ENCODE peak calls at places on chromosomes 4 and X, in seven cellular contexts. One of them, this sample, is unnamed.

GRCh38 chr4:1505511-1506451 is 99.5 kb upstream of the NKX1-1 start:
- DNase-seq in HEK293T: no peak
- DNase-seq in endothelial cell: no peak
- DNase-seq in iris pigment epithelial cell: no peak
- DNase-seq in ACHN: no peak
- DNase-seq in ELR: no peak
- DNase-seq in activated naive CD4-positive, alpha-beta T cell treated with Interleukin-2 at 50 U/mL for 16 hours: no peak
- DNase-seq in this sample: peak

GRCh38 chr4:183404016-183404415 is 40.4 kb upstream of the CDKN2AIP start:
- DNase-seq in HEK293T: no peak
- DNase-seq in endothelial cell: no peak
- DNase-seq in iris pigment epithelial cell: no peak
- DNase-seq in ACHN: no peak
- DNase-seq in ELR: no peak
- DNase-seq in activated naive CD4-positive, alpha-beta T cell treated with Interleukin-2 at 50 U/mL for 16 hours: no peak
- DNase-seq in this sample: no peak

GRCh38 chr4:5526070-5526831 is 182.1 kb downstream of the EVC2 start:
- DNase-seq in HEK293T: no peak
- DNase-seq in endothelial cell: no peak
- DNase-seq in iris pigment epithelial cell: no peak
- DNase-seq in ACHN: no peak
- DNase-seq in ELR: no peak
- DNase-seq in activated naive CD4-positive, alpha-beta T cell treated with Interleukin-2 at 50 U/mL for 16 hours: no peak
- DNase-seq in this sample: no peak

GRCh38 chrX:19462879-19463278 is 52.4 kb downstream of the MAP3K15 start:
- DNase-seq in HEK293T: no peak
- DNase-seq in endothelial cell: no peak
- DNase-seq in iris pigment epithelial cell: no peak
- DNase-seq in ACHN: no peak
- DNase-seq in ELR: no peak
- DNase-seq in activated naive CD4-positive, alpha-beta T cell treated with Interleukin-2 at 50 U/mL for 16 hours: no peak
- DNase-seq in this sample: no peak

GRCh38 chrX:50920132-50920531 is 9.6 kb downstream of the BMP15 start:
- DNase-seq in HEK293T: no peak
- DNase-seq in endothelial cell: peak
- DNase-seq in iris pigment epithelial cell: peak
- DNase-seq in ACHN: peak
- DNase-seq in ELR: no peak
- DNase-seq in activated naive CD4-positive, alpha-beta T cell treated with Interleukin-2 at 50 U/mL for 16 hours: no peak
- DNase-seq in this sample: no peak

GRCh38 chr4:128468485-128468989 is 180.9 kb upstream of the PGRMC2 start:
- DNase-seq in HEK293T: no peak
- DNase-seq in endothelial cell: no peak
- DNase-seq in iris pigment epithelial cell: peak
- DNase-seq in ACHN: peak
- DNase-seq in ELR: peak
- DNase-seq in activated naive CD4-positive, alpha-beta T cell treated with Interleukin-2 at 50 U/mL for 16 hours: no peak
- DNase-seq in this sample: no peak

GRCh38 chr4:153257151-153257620 is 52.9 kb downstream of the TRIM2 start:
- DNase-seq in HEK293T: peak
- DNase-seq in endothelial cell: peak
- DNase-seq in iris pigment epithelial cell: peak
- DNase-seq in ACHN: peak
- DNase-seq in ELR: peak
- DNase-seq in activated naive CD4-positive, alpha-beta T cell treated with Interleukin-2 at 50 U/mL for 16 hours: peak
- DNase-seq in this sample: peak

GRCh38 chr4:111323916-111324315 is 701.0 kb upstream of the PITX2 start:
- DNase-seq in HEK293T: no peak
- DNase-seq in endothelial cell: no peak
- DNase-seq in iris pigment epithelial cell: peak
- DNase-seq in ACHN: peak
- DNase-seq in ELR: peak
- DNase-seq in activated naive CD4-positive, alpha-beta T cell treated with Interleukin-2 at 50 U/mL for 16 hours: no peak
- DNase-seq in this sample: no peak

GRCh38 chr4:134057356-134057755 is 144.2 kb downstream of the PABPC4L start:
- DNase-seq in HEK293T: no peak
- DNase-seq in endothelial cell: no peak
- DNase-seq in iris pigment epithelial cell: no peak
- DNase-seq in ACHN: no peak
- DNase-seq in ELR: no peak
- DNase-seq in activated naive CD4-positive, alpha-beta T cell treated with Interleukin-2 at 50 U/mL for 16 hours: no peak
- DNase-seq in this sample: no peak

GRCh38 chr4:11720292-11720691 is 291.6 kb upstream of the HS3ST1 start:
- DNase-seq in HEK293T: peak
- DNase-seq in endothelial cell: peak
- DNase-seq in iris pigment epithelial cell: peak
- DNase-seq in ACHN: peak
- DNase-seq in ELR: peak
- DNase-seq in activated naive CD4-positive, alpha-beta T cell treated with Interleukin-2 at 50 U/mL for 16 hours: no peak
- DNase-seq in this sample: no peak

GRCh38 chr4:185399466-185399865 is 2.8 kb downstream of the ANKRD37 start:
- DNase-seq in HEK293T: no peak
- DNase-seq in endothelial cell: no peak
- DNase-seq in iris pigment epithelial cell: no peak
- DNase-seq in ACHN: no peak
- DNase-seq in ELR: no peak
- DNase-seq in activated naive CD4-positive, alpha-beta T cell treated with Interleukin-2 at 50 U/mL for 16 hours: no peak
- DNase-seq in this sample: no peak

GRCh38 chr4:10917475-10918103 is 233.0 kb upstream of the CLNK start:
- DNase-seq in HEK293T: no peak
- DNase-seq in endothelial cell: no peak
- DNase-seq in iris pigment epithelial cell: no peak
- DNase-seq in ACHN: no peak
- DNase-seq in ELR: no peak
- DNase-seq in activated naive CD4-positive, alpha-beta T cell treated with Interleukin-2 at 50 U/mL for 16 hours: no peak
- DNase-seq in this sample: no peak

GRCh38 chr4:168388890-168389289 is 70.3 kb upstream of the DDX60 start:
- DNase-seq in HEK293T: no peak
- DNase-seq in endothelial cell: no peak
- DNase-seq in iris pigment epithelial cell: peak
- DNase-seq in ACHN: peak
- DNase-seq in ELR: peak
- DNase-seq in activated naive CD4-positive, alpha-beta T cell treated with Interleukin-2 at 50 U/mL for 16 hours: no peak
- DNase-seq in this sample: no peak

GRCh38 chr4:158590219-158590618 is 68.5 kb downstream of the RXFP1 start:
- DNase-seq in HEK293T: no peak
- DNase-seq in endothelial cell: no peak
- DNase-seq in iris pigment epithelial cell: no peak
- DNase-seq in ACHN: no peak
- DNase-seq in ELR: no peak
- DNase-seq in activated naive CD4-positive, alpha-beta T cell treated with Interleukin-2 at 50 U/mL for 16 hours: no peak
- DNase-seq in this sample: no peak

GRCh38 chr4:6471303-6472007 is 959 bp downstream of the PPP2R2C start:
- DNase-seq in HEK293T: no peak
- DNase-seq in endothelial cell: no peak
- DNase-seq in iris pigment epithelial cell: no peak
- DNase-seq in ACHN: peak
- DNase-seq in ELR: no peak
- DNase-seq in activated naive CD4-positive, alpha-beta T cell treated with Interleukin-2 at 50 U/mL for 16 hours: no peak
- DNase-seq in this sample: no peak

GRCh38 chrX:31435592-31435991 is 363.8 kb upstream of the FTHL17 start:
- DNase-seq in HEK293T: peak
- DNase-seq in endothelial cell: peak
- DNase-seq in iris pigment epithelial cell: peak
- DNase-seq in ACHN: no peak
- DNase-seq in ELR: no peak
- DNase-seq in activated naive CD4-positive, alpha-beta T cell treated with Interleukin-2 at 50 U/mL for 16 hours: no peak
- DNase-seq in this sample: peak

GRCh38 chr4:8000721-8001491 is 61.2 kb upstream of the AFAP1 start:
- DNase-seq in HEK293T: no peak
- DNase-seq in endothelial cell: no peak
- DNase-seq in iris pigment epithelial cell: no peak
- DNase-seq in ACHN: no peak
- DNase-seq in ELR: no peak
- DNase-seq in activated naive CD4-positive, alpha-beta T cell treated with Interleukin-2 at 50 U/mL for 16 hours: no peak
- DNase-seq in this sample: no peak

GRCh38 chrX:136710324-136710951 is 62.5 kb downstream of the CD40LG start:
- DNase-seq in HEK293T: no peak
- DNase-seq in endothelial cell: no peak
- DNase-seq in iris pigment epithelial cell: peak
- DNase-seq in ACHN: no peak
- DNase-seq in ELR: peak
- DNase-seq in activated naive CD4-positive, alpha-beta T cell treated with Interleukin-2 at 50 U/mL for 16 hours: peak
- DNase-seq in this sample: no peak

GRCh38 chrX:125765347-125765746 is 400.7 kb downstream of the DCAF12L2 start:
- DNase-seq in HEK293T: no peak
- DNase-seq in endothelial cell: no peak
- DNase-seq in iris pigment epithelial cell: no peak
- DNase-seq in ACHN: no peak
- DNase-seq in ELR: no peak
- DNase-seq in activated naive CD4-positive, alpha-beta T cell treated with Interleukin-2 at 50 U/mL for 16 hours: no peak
- DNase-seq in this sample: no peak

GRCh38 chr4:12500409-12500808 is 983.7 kb downstream of the RAB28 start:
- DNase-seq in HEK293T: no peak
- DNase-seq in endothelial cell: no peak
- DNase-seq in iris pigment epithelial cell: no peak
- DNase-seq in ACHN: no peak
- DNase-seq in ELR: no peak
- DNase-seq in activated naive CD4-positive, alpha-beta T cell treated with Interleukin-2 at 50 U/mL for 16 hours: no peak
- DNase-seq in this sample: no peak

GRCh38 chrX:97401586-97402101 is 517.9 kb downstream of the RPA4 start:
- DNase-seq in HEK293T: no peak
- DNase-seq in endothelial cell: no peak
- DNase-seq in iris pigment epithelial cell: peak
- DNase-seq in ACHN: peak
- DNase-seq in ELR: peak
- DNase-seq in activated naive CD4-positive, alpha-beta T cell treated with Interleukin-2 at 50 U/mL for 16 hours: no peak
- DNase-seq in this sample: no peak

GRCh38 chr4:40548256-40548655 is 81.4 kb downstream of the RBM47 start:
- DNase-seq in HEK293T: no peak
- DNase-seq in endothelial cell: no peak
- DNase-seq in iris pigment epithelial cell: peak
- DNase-seq in ACHN: no peak
- DNase-seq in ELR: peak
- DNase-seq in activated naive CD4-positive, alpha-beta T cell treated with Interleukin-2 at 50 U/mL for 16 hours: no peak
- DNase-seq in this sample: no peak

GRCh38 chrX:65985922-65986588 is 53.8 kb downstream of the VSIG4 start:
- DNase-seq in HEK293T: peak
- DNase-seq in endothelial cell: peak
- DNase-seq in iris pigment epithelial cell: peak
- DNase-seq in ACHN: peak
- DNase-seq in ELR: peak
- DNase-seq in activated naive CD4-positive, alpha-beta T cell treated with Interleukin-2 at 50 U/mL for 16 hours: peak
- DNase-seq in this sample: peak

GRCh38 chrX:64977051-64977450 is 801 bp upstream of the ZC4H2 start:
- DNase-seq in HEK293T: no peak
- DNase-seq in endothelial cell: no peak
- DNase-seq in iris pigment epithelial cell: no peak
- DNase-seq in ACHN: no peak
- DNase-seq in ELR: no peak
- DNase-seq in activated naive CD4-positive, alpha-beta T cell treated with Interleukin-2 at 50 U/mL for 16 hours: no peak
- DNase-seq in this sample: no peak

This sample was measured in WTC11.